ENCODE peak calls at places on chromosomes 4 and X, in four cellular contexts. E is HCT116, U is H1, X is K562. M is an unnamed sample.

GRCh38 chrX:24097741-24098140 is 43.0 kb downstream of the EIF2S3 start:
- DNase-seq in E (no peak), U (no peak), X (no peak), M (no peak)

GRCh38 chrX:129572422-129572821 is 32.4 kb downstream of the OCRL start:
- DNase-seq in X (no peak), U (no peak), E (no peak), M (no peak)

GRCh38 chrX:39946822-39947221 is 150.9 kb downstream of the BCOR start:
- DNase-seq in X (no peak), U (no peak), E (no peak), M (no peak)

GRCh38 chr4:16897991-16898827 is at the start of gene LDB2:
- DNase-seq in E (no peak), X (no peak), U (peak), M (no peak)

GRCh38 chr4:185011408-185011807 is 6.9 kb upstream of the HELT start:
- DNase-seq in U (peak), E (peak), X (no peak), M (no peak)

GRCh38 chr4:37891221-37892159 is 606 bp downstream of the TBC1D1 start:
- DNase-seq in X (no peak), E (no peak), U (peak), M (peak)

GRCh38 chr4:114264877-114265291 is 285.4 kb upstream of the ARSJ start:
- DNase-seq in E (peak), U (no peak), X (no peak), M (no peak)

GRCh38 chr4:166121897-166122296 is 248.9 kb downstream of the TLL1 start:
- DNase-seq in X (no peak), U (no peak), E (no peak), M (no peak)

GRCh38 chr4:93157984-93158383 is 670.6 kb upstream of the ATOH1 start:
- DNase-seq in U (no peak), X (no peak), E (no peak), M (no peak)

GRCh38 chr4:79476196-79476595 is 68.2 kb upstream of the GK2 start:
- DNase-seq in X (no peak), E (no peak), U (no peak), M (no peak)

GRCh38 chr4:83358410-83358809 is 23.8 kb upstream of the HPSE start:
- DNase-seq in U (no peak), E (no peak), X (no peak), M (no peak)

GRCh38 chr4:7847206-7847605 is 92.5 kb downstream of the AFAP1 start:
- DNase-seq in X (no peak), U (no peak), E (no peak), M (no peak)

GRCh38 chr4:24657768-24658617 is 73.6 kb upstream of the DHX15 start:
- DNase-seq in U (no peak), E (peak), X (no peak), M (peak)

GRCh38 chr4:105895609-105896460 is 564 bp downstream of the NPNT start:
- DNase-seq in X (no peak), U (peak), E (no peak), M (no peak)

GRCh38 chr4:126267689-126268088 is 952.9 kb downstream of the FAT4 start:
- DNase-seq in E (no peak), X (no peak), U (no peak), M (no peak)

GRCh38 chr4:523601-524000 is 24.6 kb downstream of the PIGG start:
- DNase-seq in U (no peak), X (no peak), E (no peak), M (no peak)

DNA sequence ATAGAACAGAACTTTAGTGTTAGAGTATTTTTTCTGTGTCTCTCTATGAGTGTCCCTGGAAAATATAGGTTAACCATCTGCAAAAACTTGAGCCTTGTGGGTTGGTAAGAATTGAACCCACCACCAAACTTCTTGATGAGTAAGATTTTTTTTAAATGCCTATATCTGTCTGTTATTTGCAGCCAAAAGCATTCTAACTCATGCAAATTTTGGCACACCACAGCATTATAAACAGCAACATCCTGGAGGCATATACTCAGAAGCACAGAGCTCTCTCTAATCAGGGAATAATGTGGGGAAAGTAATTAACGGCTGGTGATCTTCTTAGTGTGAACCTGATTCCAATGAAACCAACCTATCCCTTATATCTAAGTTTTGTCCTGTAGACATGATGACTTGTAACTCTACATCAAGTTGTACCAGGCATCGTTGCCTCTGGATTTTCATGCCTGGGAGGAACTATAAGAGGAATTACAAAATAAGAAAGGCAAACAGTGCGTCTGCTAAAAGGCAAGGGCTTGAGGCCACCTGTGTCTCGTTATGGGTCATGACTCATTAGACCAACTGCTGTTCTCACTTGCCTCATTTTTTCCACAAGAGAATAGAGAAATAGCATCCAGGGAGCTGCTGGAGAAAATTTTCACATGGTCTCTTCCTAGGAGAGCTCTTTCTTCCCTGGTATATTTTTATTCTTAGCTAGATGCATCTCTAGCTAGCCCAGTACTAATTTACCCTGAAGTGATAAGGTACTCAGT is 202.4 kb downstream of the CHIC2 start:
- DNase-seq in E (no peak), X (no peak), U (no peak), M (no peak)
- TF ChIP-seq EGR1 in E (no peak), X (no peak), U (no peak), M (no peak)

GRCh38 chr4:89800012-89800516 is 36.9 kb downstream of the SNCA start:
- DNase-seq in U (no peak), X (no peak), E (no peak), M (no peak)
- TF ChIP-seq EGR1 in U (no peak), X (no peak), E (no peak), M (no peak)

GRCh38 chrX:123432362-123433150 is 248.5 kb downstream of the GRIA3 start:
- DNase-seq in U (no peak), E (no peak), X (no peak), M (no peak)

DNA sequence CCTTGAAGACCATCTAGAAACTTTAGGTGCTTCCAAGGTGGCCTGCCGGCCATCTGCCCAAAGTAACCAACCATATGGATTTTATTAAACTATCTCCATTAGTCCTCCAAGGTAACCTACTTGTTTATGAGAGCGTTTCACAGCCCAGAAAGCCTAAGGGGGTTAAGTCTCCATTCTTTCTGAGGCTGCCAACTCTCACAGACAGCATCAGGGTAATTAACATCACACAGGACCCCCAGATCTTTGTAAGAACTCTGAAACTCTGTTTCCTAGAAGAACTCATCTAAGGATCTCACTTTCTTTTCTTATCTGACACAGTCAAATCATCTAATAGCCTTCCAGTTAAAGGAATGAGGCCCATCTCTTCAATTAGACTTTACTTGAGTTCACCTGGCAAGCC is 252.4 kb downstream of the GRIA3 start:
- DNase-seq in U (no peak), X (no peak), E (no peak), M (no peak)
- TF ChIP-seq EGR1 in U (no peak), X (no peak), E (no peak), M (no peak)

GRCh38 chr4:1792158-1792831 is 798 bp upstream of the FGFR3 start:
- DNase-seq in E (no peak), X (no peak), U (no peak), M (no peak)

GRCh38 chr4:1793940-1794808 is 1.1 kb downstream of the FGFR3 start:
- DNase-seq in E (no peak), U (no peak), X (peak), M (no peak)

GRCh38 chr4:1794809-1795303 is 1.8 kb downstream of the FGFR3 start:
- DNase-seq in E (no peak), X (no peak), U (no peak), M (no peak)

GRCh38 chr4:1792832-1793495 is at the start of gene FGFR3:
- DNase-seq in E (no peak), U (peak), X (peak), M (no peak)

DNA sequence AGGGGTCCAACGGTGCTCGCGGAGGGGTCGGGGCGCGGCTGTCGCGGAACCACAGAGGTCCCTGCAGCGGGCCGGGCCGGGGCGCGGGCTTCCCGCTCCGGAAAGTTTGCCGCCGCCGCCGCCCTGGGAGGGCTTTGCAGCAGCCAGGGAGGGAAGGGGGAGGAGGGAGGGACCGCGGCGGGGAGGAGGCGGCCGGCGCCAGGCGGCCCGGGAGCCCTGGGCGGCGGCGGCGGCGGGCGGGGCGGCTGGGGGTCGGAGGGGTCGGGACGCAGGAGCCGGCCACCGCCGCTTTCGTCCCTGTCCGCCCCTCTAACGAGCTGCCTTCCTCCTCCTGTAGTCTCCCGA is 375 bp downstream of the FGFR3 start:
- DNase-seq in E (no peak), X (peak), U (no peak), M (no peak)
- TF ChIP-seq EGR1 in E (no peak), X (no peak), U (no peak), M (no peak)